ENCODE peak calls at places on chromosomes 1 and 21, in eight cellular contexts. N, H, J, M, U, R, B and K are unnamed samples.

GRCh38 chr1:229296541-229296941 is 25.6 kb downstream of the RAB4A start:
- DNase-seq in N (no peak), H (no peak), J (peak), M (no peak), U (no peak), R (no peak), B (no peak), K (no peak)

GRCh38 chr1:116268211-116268610 is 104.8 kb upstream of the ATP1A1 start:
- DNase-seq in N (peak), H (no peak), J (no peak), M (peak), U (no peak), R (no peak), B (no peak), K (no peak)

GRCh38 chr1:236413688-236414087 is 19.6 kb downstream of the EDARADD start:
- DNase-seq in N (no peak), H (no peak), J (no peak), M (no peak), U (no peak), R (no peak), B (no peak), K (no peak)

GRCh38 chr1:213821943-213822334 is 165.8 kb upstream of the PROX1 start:
- DNase-seq in N (no peak), H (no peak), J (no peak), M (no peak), U (no peak), R (no peak), B (no peak), K (no peak)

GRCh38 chr1:55244476-55245109 is 29.4 kb upstream of the USP24 start:
- DNase-seq in N (peak), H (no peak), J (no peak), M (no peak), U (no peak), R (no peak), B (no peak), K (no peak)

GRCh38 chr21:38166214-38166547 is 90.6 kb upstream of the KCNJ15 start:
- DNase-seq in N (no peak), H (no peak), J (no peak), M (no peak), U (no peak), R (no peak), B (no peak), K (no peak)

GRCh38 chr1:65069186-65069585 is 78.8 kb upstream of the AK4 start:
- DNase-seq in N (no peak), H (no peak), J (no peak), M (no peak), U (peak), R (no peak), B (peak), K (no peak)

GRCh38 chr1:110787328-110788071 is 85.4 kb upstream of the CD53 start:
- DNase-seq in N (no peak), H (peak), J (no peak), M (no peak), U (peak), R (no peak), B (peak), K (no peak)

GRCh38 chr1:55309786-55310516 is 94.8 kb upstream of the USP24 start:
- DNase-seq in N (no peak), H (no peak), J (no peak), M (no peak), U (no peak), R (no peak), B (no peak), K (no peak)

GRCh38 chr1:177311111-177311510 is 140.4 kb downstream of the BRINP2 start:
- DNase-seq in N (no peak), H (no peak), J (no peak), M (no peak), U (no peak), R (no peak), B (no peak), K (no peak)

GRCh38 chr1:229229721-229230135 is 41.2 kb upstream of the RAB4A start:
- DNase-seq in N (no peak), H (no peak), J (no peak), M (no peak), U (no peak), R (peak), B (no peak), K (peak)

GRCh38 chr1:151003175-151003574 is 3.5 kb downstream of the MINDY1 start:
- DNase-seq in N (no peak), H (no peak), J (no peak), M (no peak), U (no peak), R (no peak), B (peak), K (no peak)
- H3K27ac ChIP-seq in N (no peak), H (no peak), J (no peak), M (no peak), U (no peak), R (peak), B (peak), K (no peak)

GRCh38 chr1:27940297-27940696 is 5.5 kb downstream of the SMPDL3B start:
- DNase-seq in N (peak), H (no peak), J (peak), M (peak), U (peak), R (peak), B (peak), K (peak)
- H3K27ac ChIP-seq in N (no peak), H (no peak), J (no peak), M (no peak), U (no peak), R (no peak), B (peak), K (no peak)

GRCh38 chr1:232452137-232452536 is 177.8 kb downstream of the SIPA1L2 start:
- DNase-seq in N (no peak), H (no peak), J (no peak), M (no peak), U (no peak), R (no peak), B (no peak), K (no peak)
- H3K27ac ChIP-seq in N (no peak), H (no peak), J (no peak), M (no peak), U (no peak), R (no peak), B (no peak), K (no peak)

DNA sequence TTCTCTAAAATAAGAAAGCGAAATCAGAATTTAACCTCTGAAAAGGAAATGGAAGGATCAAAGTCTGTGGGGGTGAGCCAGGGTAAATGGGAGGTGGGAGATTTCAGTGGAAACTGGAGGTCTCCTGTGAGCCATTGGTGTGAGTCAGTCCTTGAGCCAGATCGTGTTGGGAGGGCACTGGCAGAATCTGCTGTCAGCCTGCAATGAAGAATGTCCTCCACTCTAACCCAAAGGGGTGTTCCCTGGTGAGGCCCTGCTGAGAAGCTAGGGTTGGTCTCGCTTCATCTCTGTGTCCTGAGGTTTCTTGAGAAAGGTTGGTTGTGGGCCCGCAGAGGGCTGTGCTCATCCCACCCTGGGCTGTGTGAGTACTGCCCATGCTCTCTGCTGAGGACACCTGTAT is 2.4 kb downstream of the QSOX1 start:
- DNase-seq in N (peak), H (no peak), J (no peak), M (no peak), U (no peak), R (no peak), B (no peak), K (no peak)
- H3K27ac ChIP-seq in N (peak), H (peak), J (no peak), M (no peak), U (no peak), R (no peak), B (no peak), K (no peak)

GRCh38 chr1:24696033-24696755 is 49.1 kb upstream of the CLIC4 start:
- DNase-seq in N (no peak), H (no peak), J (no peak), M (no peak), U (no peak), R (no peak), B (no peak), K (no peak)

GRCh38 chr1:24692351-24692980 is 49.4 kb downstream of the SRRM1 start:
- DNase-seq in N (no peak), H (no peak), J (no peak), M (no peak), U (no peak), R (no peak), B (no peak), K (peak)

GRCh38 chr1:24695202-24695974 is 49.9 kb upstream of the CLIC4 start:
- DNase-seq in N (no peak), H (no peak), J (peak), M (no peak), U (peak), R (peak), B (no peak), K (peak)

GRCh38 chr1:24693827-24694379 is 50.8 kb downstream of the SRRM1 start:
- DNase-seq in N (no peak), H (no peak), J (no peak), M (no peak), U (no peak), R (no peak), B (no peak), K (peak)

GRCh38 chr1:24694380-24694843 is 50.8 kb upstream of the CLIC4 start:
- DNase-seq in N (no peak), H (peak), J (no peak), M (no peak), U (no peak), R (peak), B (no peak), K (no peak)
- H3K27ac ChIP-seq in N (no peak), H (peak), J (no peak), M (no peak), U (no peak), R (peak), B (no peak), K (no peak)

GRCh38 chr1:173206816-173207595 is at the start of gene TNFSF4:
- DNase-seq in N (no peak), H (no peak), J (no peak), M (no peak), U (peak), R (no peak), B (peak), K (no peak)
- H3K27ac ChIP-seq in N (no peak), H (peak), J (no peak), M (no peak), U (no peak), R (no peak), B (peak), K (no peak)

DNA sequence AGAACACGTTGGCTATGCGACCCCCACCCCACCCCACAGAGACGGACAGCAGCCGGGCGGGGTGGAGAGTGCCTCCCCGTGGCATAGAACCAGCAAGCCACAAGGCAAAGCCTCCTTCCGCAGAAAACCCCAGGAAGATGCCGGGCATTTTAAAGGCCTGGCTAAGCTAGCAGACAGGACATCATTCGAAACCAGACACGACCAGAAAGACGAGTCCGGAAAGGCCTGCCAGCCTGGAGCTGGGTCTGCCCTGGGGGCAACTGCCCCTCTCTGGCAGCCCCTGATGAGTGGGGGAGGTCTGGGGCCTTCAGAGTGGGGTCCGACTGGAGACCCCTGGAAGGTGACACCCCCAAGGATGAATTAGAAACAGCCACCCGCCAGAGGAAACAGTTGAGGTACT is 8.5 kb downstream of the FTCD start:
- DNase-seq in N (no peak), H (no peak), J (peak), M (no peak), U (peak), R (no peak), B (no peak), K (peak)
- H3K27ac ChIP-seq in N (no peak), H (no peak), J (no peak), M (no peak), U (no peak), R (no peak), B (no peak), K (no peak)

GRCh38 chr1:150161747-150162581 is 12.2 kb downstream of the PLEKHO1 start:
- DNase-seq in N (no peak), H (no peak), J (peak), M (peak), U (no peak), R (no peak), B (peak), K (no peak)
- H3K27ac ChIP-seq in N (no peak), H (peak), J (peak), M (no peak), U (peak), R (peak), B (no peak), K (peak)